ENCODE peak calls at places on chromosomes 16 and 17, in seven cellular contexts. E is NCI-H1930; J is NCI-H524; S is activated T-cell treated with anti-CD3 and anti-CD28 coated beads, Interleukin-2, amount 50 U/mL, for 1 hour; I is hepatic stellate cell; T is stomach; V is Peyer's patch. X is an unnamed sample.

GRCh38 chr16:57178296-57178695 is 7.5 kb downstream of the PSME3IP1 start:
- DNase-seq in V (no peak), I (no peak), T (no peak), E (no peak), J (no peak), S (no peak), X (no peak)

GRCh38 chr17:38510424-38511125 is 82.3 kb downstream of the ARHGAP23 start:
- DNase-seq in V (no peak), E (no peak), T (peak), S (no peak), I (peak), J (no peak), X (peak)

GRCh38 chr17:3794890-3795757 is 5.9 kb downstream of the ITGAE start:
- DNase-seq in S (peak), E (no peak), T (no peak), I (peak), V (peak), J (no peak), X (no peak)

GRCh38 chr17:30251931-30252330 is 16.4 kb upstream of the SLC6A4 start:
- DNase-seq in J (no peak), I (no peak), E (no peak), V (no peak), S (no peak), T (no peak), X (no peak)

GRCh38 chr17:7556627-7557026 is 1.9 kb upstream of the TNFSF13 start:
- DNase-seq in S (no peak), I (no peak), V (no peak), T (no peak), J (no peak), E (no peak), X (no peak)

GRCh38 chr17:60442271-60443201 is 20.2 kb downstream of the CHCT1 start:
- DNase-seq in V (no peak), E (no peak), J (no peak), I (no peak), T (no peak), S (no peak), X (no peak)

GRCh38 chr17:75876938-75877751 is 1.2 kb downstream of the TRIM47 start:
- DNase-seq in V (peak), T (peak), E (no peak), J (no peak), S (peak), I (peak), X (peak)

GRCh38 chr16:87733190-87733589 is 32.6 kb downstream of the KLHDC4 start:
- DNase-seq in I (no peak), T (no peak), J (no peak), S (no peak), E (no peak), V (no peak), X (no peak)

GRCh38 chr17:39485555-39485954 is 24.3 kb downstream of the CDK12 start:
- DNase-seq in I (peak), V (no peak), S (no peak), T (no peak), J (no peak), E (no peak), X (peak)

GRCh38 chr16:81280393-81280792 is 34.4 kb upstream of the GAN start:
- DNase-seq in J (no peak), I (no peak), V (no peak), S (no peak), E (no peak), T (no peak), X (no peak)

GRCh38 chr16:88705076-88705684 is 1.0 kb downstream of the RNF166 start:
- DNase-seq in E (no peak), T (no peak), J (no peak), V (peak), I (peak), S (peak), X (no peak)

GRCh38 chr17:75610103-75610984 is 22.7 kb downstream of the MYO15B start:
- DNase-seq in J (no peak), S (no peak), V (no peak), I (no peak), E (no peak), T (peak), X (peak)

GRCh38 chr16:86888240-86889044 is 310.1 kb downstream of the FOXL1 start:
- DNase-seq in S (no peak), E (no peak), I (no peak), V (no peak), T (no peak), J (no peak), X (no peak)

GRCh38 chr16:56970934-56971767 is 9.4 kb downstream of the CETP start:
- DNase-seq in E (no peak), J (no peak), T (no peak), S (no peak), V (peak), I (no peak), X (no peak)

GRCh38 chr17:44038604-44039007 is 23.8 kb upstream of the TMEM101 start:
- DNase-seq in T (no peak), V (no peak), S (no peak), I (no peak), E (no peak), J (peak), X (no peak)

GRCh38 chr17:68035131-68035522 is 408 bp upstream of the KPNA2 start:
- DNase-seq in E (peak), T (peak), I (no peak), S (peak), V (peak), J (peak), X (no peak)

GRCh38 chr17:81397314-81398169 is 2.3 kb downstream of the BAHCC1 start:
- DNase-seq in I (peak), S (no peak), E (peak), J (peak), V (no peak), T (peak), X (peak)

GRCh38 chr17:74771319-74771914 is 4.7 kb downstream of the NAT9 start:
- DNase-seq in J (no peak), E (no peak), I (no peak), S (no peak), V (no peak), T (no peak), X (no peak)

GRCh38 chr17:49752508-49752907 is 11.4 kb downstream of the FAM117A start:
- DNase-seq in J (no peak), V (no peak), S (no peak), T (no peak), I (no peak), E (no peak), X (no peak)

X was measured in LHCN-M2.